ENCODE peak calls at places on chromosomes 2 and 18, in four cellular contexts. A, O, W and G are unnamed samples.

GRCh38 chr2:237642030-237642700 is 14.8 kb downstream of the LRRFIP1 start:
- DNase-seq in O (no peak), A (no peak), W (no peak), G (no peak)

GRCh38 chr18:25921677-25922421 is 168.6 kb downstream of the SS18 start:
- DNase-seq in A (no peak), O (peak), W (peak), G (no peak)

GRCh38 chr18:59008302-59008974 is 131.2 kb upstream of the SEC11C start:
- DNase-seq in W (peak), A (peak), O (peak), G (no peak)

GRCh38 chr2:212359425-212360067 is 179.1 kb downstream of the ERBB4 start:
- DNase-seq in O (no peak), A (no peak), W (no peak), G (no peak)

GRCh38 chr2:66095820-66096219 is 339.1 kb upstream of the MEIS1 start:
- DNase-seq in O (no peak), W (no peak), A (no peak), G (no peak)

GRCh38 chr18:60888225-60888624 is 445.0 kb upstream of the CDH20 start:
- DNase-seq in O (no peak), A (no peak), W (no peak), G (no peak)

GRCh38 chr18:45617284-45617683 is 2.0 kb downstream of the SLC14A2 start:
- DNase-seq in O (peak), A (peak), W (peak), G (no peak)

GRCh38 chr2:224248944-224249371 is 152.9 kb downstream of the FAM124B start:
- DNase-seq in W (no peak), A (no peak), O (no peak), G (no peak)

GRCh38 chr2:54942373-54942772 is 107.9 kb downstream of the RTN4 start:
- DNase-seq in O (no peak), W (no peak), A (no peak), G (no peak)

GRCh38 chr2:8882094-8882493 is 44.7 kb upstream of the KIDINS220 start:
- DNase-seq in A (no peak), O (peak), W (peak), G (no peak)